ENCODE peak calls at places on chromosomes 12 and 14, in seven cellular contexts. S is C1 segment of cervical spinal cord, P is K562, T is GM10248, M is choroid plexus epithelial cell, R is GM04504, O is HT1080. I is an unnamed sample.

GRCh38 chr14:69989622-69990021 is 110.4 kb downstream of the SMOC1 start:
- DNase-seq in S (no peak), P (no peak), T (no peak), M (no peak), R (no peak), O (no peak), I (no peak)

GRCh38 chr12:60324746-60325145 is 728.9 kb downstream of the SLC16A7 start:
- DNase-seq in S (no peak), P (no peak), T (no peak), M (no peak), R (no peak), O (no peak), I (no peak)

GRCh38 chr14:93011650-93012317 is 88.8 kb downstream of the CHGA start:
- DNase-seq in S (peak; percentile 54), P (no peak), T (no peak), M (no peak), R (no peak), O (no peak), I (no peak)

GRCh38 chr14:79836577-79836976 is 374.7 kb downstream of the DIO2 start:
- DNase-seq in S (no peak), P (no peak), T (no peak), M (peak; percentile 30), R (no peak), O (peak; percentile 7), I (no peak)

GRCh38 chr12:15550778-15551177 is 228.5 kb downstream of the PTPRO start:
- DNase-seq in S (no peak), P (no peak), T (no peak), M (no peak), R (no peak), O (no peak), I (no peak)

GRCh38 chr14:56657604-56658003 is 78.0 kb downstream of the TMEM260 start:
- DNase-seq in S (no peak), P (no peak), T (no peak), M (no peak), R (no peak), O (no peak), I (no peak)

GRCh38 chr12:24909667-24910066 is 39.2 kb downstream of the BCAT1 start:
- DNase-seq in S (no peak), P (no peak), T (no peak), M (peak; percentile 92), R (peak; percentile 70), O (peak; percentile 98), I (no peak)

GRCh38 chr12:116246490-116247179 is 30.9 kb downstream of the MED13L start:
- DNase-seq in S (no peak), P (no peak), T (no peak), M (no peak), R (no peak), O (no peak), I (no peak)

GRCh38 chr12:29565727-29566126 is 68.2 kb upstream of the OVCH1 start:
- DNase-seq in S (no peak), P (no peak), T (no peak), M (no peak), R (no peak), O (no peak), I (no peak)

GRCh38 chr12:109723311-109723791 is 9.7 kb downstream of the FAM222A start:
- DNase-seq in S (peak; percentile 81), P (no peak), T (no peak), M (no peak), R (no peak), O (no peak), I (no peak)

GRCh38 chr12:103423061-103423473 is 72.7 kb downstream of the C12orf42 start:
- DNase-seq in S (no peak), P (no peak), T (no peak), M (no peak), R (no peak), O (no peak), I (no peak)

GRCh38 chr14:38208825-38209562 is 1.3 kb downstream of the SSTR1 start:
- DNase-seq in S (no peak), P (no peak), T (no peak), M (peak; percentile 53), R (peak; percentile 74), O (no peak), I (peak; percentile 20)

I was measured in HEK293T.